ENCODE peak calls at places on chromosomes 7 and 10, in four cellular contexts. F is fibroblast of the aortic adventitia; G is naive thymus-derived CD8-positive, alpha-beta T cell; S is stimulated activated CD8-positive, alpha-beta memory T cell treated with anti-CD3 and anti-CD28 coated beads, Interleukin-7, amount 100 ng/mL, for 1 hour. C is an unnamed sample.

GRCh38 chr10:98293550-98294269 is 25.7 kb upstream of the LOXL4 start:
- DNase-seq in F (no peak), G (no peak), S (no peak), C (no peak)

GRCh38 chr7:2968616-2969397 is 74.9 kb downstream of the CARD11 start:
- DNase-seq in F (no peak), G (no peak), S (no peak), C (peak)

GRCh38 chr10:119333146-119333792 is 125.9 kb downstream of the GRK5 start:
- DNase-seq in F (no peak), G (no peak), S (no peak), C (no peak)

GRCh38 chr10:13839430-13839986 is 252.7 kb downstream of the PRPF18 start:
- DNase-seq in F (peak), G (no peak), S (no peak), C (no peak)

GRCh38 chr7:115850774-115851173 is 179.8 kb downstream of the TFEC start:
- DNase-seq in F (no peak), G (no peak), S (no peak), C (no peak)

GRCh38 chr7:99126921-99127553 is 16.9 kb downstream of the SMURF1 start:
- DNase-seq in F (peak), G (no peak), S (no peak), C (no peak)

GRCh38 chr7:30308392-30308791 is 24.0 kb downstream of the ZNRF2 start:
- DNase-seq in F (no peak), G (no peak), S (no peak), C (no peak)

GRCh38 chr7:132276986-132277716 is 299.1 kb downstream of the PLXNA4 start:
- DNase-seq in F (peak), G (no peak), S (no peak), C (no peak)

GRCh38 chr10:102946992-102947391 is 28.9 kb downstream of the CNNM2 start:
- DNase-seq in F (no peak), G (no peak), S (no peak), C (no peak)

GRCh38 chr10:102620138-102620591 is 24.1 kb upstream of the TRIM8 start:
- DNase-seq in F (peak), G (no peak), S (no peak), C (no peak)

GRCh38 chr10:33537066-33537465 is 202.6 kb upstream of the NRP1 start:
- DNase-seq in F (no peak), G (no peak), S (no peak), C (no peak)